ENCODE peak calls at places on chromosomes 16 and 17, in six cellular contexts. One of them, this sample, is unnamed.

GRCh38 chr17:13746379-13746778 is 144.7 kb upstream of the HS3ST3A1 start:
- DNase-seq in H1: no peak
- DNase-seq in K562: no peak
- DNase-seq in GM12878: no peak
- DNase-seq in GM12891: no peak
- DNase-seq in HepG2: no peak
- DNase-seq in this sample: no peak

GRCh38 chr16:68074850-68075249 is 10.3 kb upstream of the NFATC3 start:
- DNase-seq in K562: no peak
- DNase-seq in H1: no peak
- DNase-seq in HepG2: no peak
- DNase-seq in GM12891: peak
- DNase-seq in GM12878: peak
- DNase-seq in this sample: peak

GRCh38 chr17:48791128-48792032 is 25.6 kb downstream of the TTLL6 start:
- DNase-seq in K562: peak
- DNase-seq in H1: peak
- DNase-seq in HepG2: peak
- DNase-seq in GM12891: no peak
- DNase-seq in GM12878: peak
- DNase-seq in this sample: peak

GRCh38 chr17:29726721-29727252 is 104.1 kb upstream of the CORO6 start:
- DNase-seq in H1: no peak
- DNase-seq in GM12891: no peak
- DNase-seq in HepG2: no peak
- DNase-seq in GM12878: peak
- DNase-seq in K562: peak
- DNase-seq in this sample: no peak

GRCh38 chr17:64183815-64184397 is 54.0 kb upstream of the ERN1 start:
- DNase-seq in K562: no peak
- DNase-seq in GM12891: no peak
- DNase-seq in H1: no peak
- DNase-seq in HepG2: no peak
- DNase-seq in GM12878: no peak
- DNase-seq in this sample: no peak

GRCh38 chr16:17343729-17344128 is 127.0 kb downstream of the XYLT1 start:
- DNase-seq in K562: no peak
- DNase-seq in H1: no peak
- DNase-seq in HepG2: no peak
- DNase-seq in GM12891: no peak
- DNase-seq in GM12878: no peak
- DNase-seq in this sample: no peak

GRCh38 chr17:80826346-80826954 is 165.2 kb upstream of the CHMP6 start:
- DNase-seq in GM12878: no peak
- DNase-seq in K562: no peak
- DNase-seq in GM12891: no peak
- DNase-seq in H1: no peak
- DNase-seq in HepG2: no peak
- DNase-seq in this sample: no peak

GRCh38 chr17:73481672-73482071 is 162.6 kb downstream of the SDK2 start:
- DNase-seq in H1: no peak
- DNase-seq in HepG2: no peak
- DNase-seq in K562: no peak
- DNase-seq in GM12891: no peak
- DNase-seq in GM12878: no peak
- DNase-seq in this sample: no peak

GRCh38 chr17:72123964-72124791 is 3.4 kb downstream of the SOX9 start:
- DNase-seq in HepG2: no peak
- DNase-seq in K562: no peak
- DNase-seq in H1: no peak
- DNase-seq in GM12891: no peak
- DNase-seq in GM12878: no peak
- DNase-seq in this sample: no peak

GRCh38 chr16:16014329-16015224 is 65.2 kb downstream of the ABCC1 start:
- DNase-seq in GM12891: no peak
- DNase-seq in K562: no peak
- DNase-seq in H1: no peak
- DNase-seq in HepG2: peak
- DNase-seq in GM12878: no peak
- DNase-seq in this sample: no peak

GRCh38 chr17:57975044-57975443 is 13.0 kb downstream of the VEZF1 start:
- DNase-seq in GM12878: no peak
- DNase-seq in HepG2: peak
- DNase-seq in GM12891: no peak
- DNase-seq in H1: no peak
- DNase-seq in K562: no peak
- DNase-seq in this sample: no peak

GRCh38 chr16:56279132-56279531 is 87.8 kb downstream of the GNAO1 start:
- DNase-seq in HepG2: no peak
- DNase-seq in GM12891: no peak
- DNase-seq in K562: no peak
- DNase-seq in H1: no peak
- DNase-seq in GM12878: no peak
- DNase-seq in this sample: no peak

GRCh38 chr17:80604007-80604728 is 59.5 kb downstream of the RPTOR start:
- DNase-seq in GM12891: no peak
- DNase-seq in HepG2: no peak
- DNase-seq in K562: no peak
- DNase-seq in GM12878: no peak
- DNase-seq in H1: no peak
- DNase-seq in this sample: no peak

GRCh38 chr17:42536048-42536371 is at the start of gene NAGLU:
- DNase-seq in GM12891: peak
- DNase-seq in H1: no peak
- DNase-seq in K562: peak
- DNase-seq in GM12878: peak
- DNase-seq in HepG2: peak
- DNase-seq in this sample: peak

GRCh38 chr17:80678621-80679020 is 134.0 kb downstream of the RPTOR start:
- DNase-seq in GM12878: no peak
- DNase-seq in H1: no peak
- DNase-seq in GM12891: no peak
- DNase-seq in HepG2: no peak
- DNase-seq in K562: no peak
- DNase-seq in this sample: no peak

GRCh38 chr17:50533720-50534148 is 1.2 kb downstream of the EPN3 start:
- DNase-seq in GM12878: no peak
- DNase-seq in K562: no peak
- DNase-seq in HepG2: no peak
- DNase-seq in GM12891: no peak
- DNase-seq in H1: no peak
- DNase-seq in this sample: no peak

GRCh38 chr17:76422860-76423259 is 30.1 kb downstream of the UBE2O start:
- DNase-seq in HepG2: no peak
- DNase-seq in K562: no peak
- DNase-seq in GM12891: no peak
- DNase-seq in H1: no peak
- DNase-seq in GM12878: no peak
- DNase-seq in this sample: no peak

GRCh38 chr17:64146418-64147109 is 16.6 kb upstream of the ERN1 start:
- DNase-seq in HepG2: peak
- DNase-seq in K562: no peak
- DNase-seq in H1: no peak
- DNase-seq in GM12891: no peak
- DNase-seq in GM12878: no peak
- DNase-seq in this sample: peak

GRCh38 chr16:88385112-88385594 is 2.4 kb downstream of the ZNF469 start:
- DNase-seq in K562: no peak
- DNase-seq in GM12891: no peak
- DNase-seq in H1: no peak
- DNase-seq in HepG2: no peak
- DNase-seq in GM12878: no peak
- DNase-seq in this sample: no peak

GRCh38 chr16:77190190-77190477 is 856 bp upstream of the MON1B start:
- DNase-seq in HepG2: no peak
- DNase-seq in GM12891: no peak
- DNase-seq in GM12878: no peak
- DNase-seq in K562: no peak
- DNase-seq in H1: no peak
- DNase-seq in this sample: no peak

GRCh38 chr16:77194295-77195231 is 3.6 kb downstream of the MON1B start:
- DNase-seq in GM12891: no peak
- DNase-seq in K562: no peak
- DNase-seq in H1: no peak
- DNase-seq in HepG2: no peak
- DNase-seq in GM12878: no peak
- DNase-seq in this sample: no peak

GRCh38 chr16:77191259-77191969 is 424 bp downstream of the MON1B start:
- DNase-seq in H1: no peak
- DNase-seq in GM12891: no peak
- DNase-seq in K562: peak
- DNase-seq in HepG2: no peak
- DNase-seq in GM12878: no peak
- DNase-seq in this sample: no peak

GRCh38 chr16:77193377-77193776 is 2.4 kb downstream of the MON1B start:
- DNase-seq in GM12878: no peak
- DNase-seq in H1: no peak
- DNase-seq in GM12891: no peak
- DNase-seq in HepG2: no peak
- DNase-seq in K562: no peak
- DNase-seq in this sample: no peak

GRCh38 chr16:77190478-77191258 is at the start of gene MON1B:
- DNase-seq in HepG2: peak
- DNase-seq in H1: peak
- DNase-seq in GM12878: peak
- DNase-seq in K562: peak
- DNase-seq in GM12891: peak
- DNase-seq in this sample: peak
- TF ChIP-seq POLR2A in HepG2: peak
- TF ChIP-seq POLR2A in H1: peak
- TF ChIP-seq POLR2A in GM12878: peak
- TF ChIP-seq POLR2A in K562: peak
- TF ChIP-seq POLR2A in GM12891: peak
- TF ChIP-seq POLR2A in this sample: peak

DNA sequence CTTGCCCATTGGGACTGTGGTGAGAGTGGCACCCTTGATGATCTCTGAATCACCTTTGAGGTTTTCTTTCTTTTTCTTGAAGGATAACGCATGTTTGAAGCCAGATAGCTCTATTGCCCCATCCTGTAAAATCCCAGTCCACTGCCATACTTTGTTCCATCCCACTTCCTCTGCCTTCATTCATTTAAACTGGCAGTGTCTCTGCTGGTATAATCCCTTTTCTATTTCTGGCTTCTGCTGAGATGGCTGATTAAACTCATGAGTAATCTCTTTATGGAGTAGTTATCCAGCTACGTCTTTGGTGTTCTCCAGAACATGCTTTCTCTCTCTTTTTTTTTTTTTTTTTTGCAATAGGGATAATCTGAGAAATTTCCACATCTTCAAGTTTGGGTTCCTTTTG is 656.5 kb upstream of the SALL1 start:
- DNase-seq in K562: no peak
- DNase-seq in H1: no peak
- DNase-seq in GM12891: no peak
- DNase-seq in GM12878: no peak
- DNase-seq in HepG2: no peak
- DNase-seq in this sample: no peak
- TF ChIP-seq TAF1 in K562: no peak
- TF ChIP-seq TAF1 in H1: no peak
- TF ChIP-seq TAF1 in GM12891: no peak
- TF ChIP-seq TAF1 in GM12878: no peak
- TF ChIP-seq TAF1 in HepG2: no peak
- TF ChIP-seq TAF1 in this sample: no peak

GRCh38 chr17:74981979-74982662 is 5.3 kb upstream of the CDR2L start:
- DNase-seq in GM12878: no peak
- DNase-seq in GM12891: peak
- DNase-seq in K562: peak
- DNase-seq in HepG2: peak
- DNase-seq in H1: no peak
- DNase-seq in this sample: peak
- TF ChIP-seq POLR2AphosphoS5 in GM12878: no peak
- TF ChIP-seq POLR2AphosphoS5 in GM12891: no peak
- TF ChIP-seq POLR2AphosphoS5 in K562: no peak
- TF ChIP-seq POLR2AphosphoS5 in HepG2: peak
- TF ChIP-seq POLR2AphosphoS5 in H1: peak
- TF ChIP-seq POLR2AphosphoS5 in this sample: no peak

DNA sequence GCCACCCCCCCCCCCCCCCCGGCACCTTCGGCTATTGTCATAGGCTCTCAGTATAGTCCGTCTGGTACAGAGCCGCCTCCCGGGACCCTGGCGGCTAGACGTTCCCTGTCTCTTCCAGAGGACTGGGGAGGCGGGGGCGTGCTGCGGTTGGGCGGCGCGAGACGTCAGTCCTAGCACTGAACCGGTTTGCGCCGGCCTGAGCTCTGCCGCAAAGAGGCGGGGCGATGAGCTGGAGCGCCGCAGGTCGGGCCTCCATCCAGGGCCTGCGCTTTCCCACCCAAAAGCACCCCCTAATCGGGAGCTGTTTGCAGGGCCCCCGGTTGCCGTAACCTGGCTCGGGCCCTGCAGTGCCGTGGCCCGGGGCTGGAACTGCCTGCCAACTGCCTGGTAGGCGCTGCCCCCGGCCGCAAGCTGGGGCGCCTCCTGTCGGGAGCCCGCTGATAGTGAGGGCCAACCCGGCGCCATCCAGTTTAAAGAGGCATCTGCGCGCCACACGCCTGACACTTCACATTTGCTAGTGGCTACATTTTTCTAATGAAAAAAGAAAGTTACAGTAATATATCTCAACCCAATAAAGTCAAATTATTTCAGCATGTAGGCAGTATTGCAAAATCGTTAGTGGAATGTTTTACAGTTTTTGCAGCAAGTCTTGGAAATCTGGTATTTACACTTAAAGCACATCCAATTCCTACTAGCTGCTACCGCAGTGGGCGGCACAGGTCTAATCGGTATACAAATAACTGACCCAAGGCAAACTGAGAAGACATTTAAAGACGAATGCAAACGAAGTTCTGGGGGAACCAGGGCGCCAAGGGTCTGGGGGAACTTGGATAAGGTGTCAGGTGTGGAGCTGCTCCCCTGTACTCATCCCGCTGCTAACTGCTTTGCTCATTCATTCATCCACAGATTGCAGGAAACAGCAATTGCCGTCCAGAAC is 753 bp upstream of the USP22 start:
- DNase-seq in HepG2: peak
- DNase-seq in GM12891: no peak
- DNase-seq in GM12878: peak
- DNase-seq in K562: peak
- DNase-seq in H1: peak
- DNase-seq in this sample: no peak
- TF ChIP-seq POLR2A in HepG2: no peak
- TF ChIP-seq POLR2A in GM12891: peak
- TF ChIP-seq POLR2A in GM12878: peak
- TF ChIP-seq POLR2A in K562: peak
- TF ChIP-seq POLR2A in H1: peak
- TF ChIP-seq POLR2A in this sample: peak